ENCODE peak calls at places on chromosomes 1 and 21, in nine cellular contexts. One of them, this sample, is unnamed.

GRCh38 chr21:31905444-31906400 is 32.9 kb downstream of the HUNK start:
- DNase-seq in neuronal stem cell: no peak
- DNase-seq in WERI-Rb-1: no peak
- DNase-seq in RWPE1: no peak
- DNase-seq in thoracic aorta: no peak
- DNase-seq in CD8-positive, alpha-beta memory T cell: no peak
- DNase-seq in aorta: no peak
- DNase-seq in coronary artery: no peak
- DNase-seq in CD4-positive, alpha-beta memory T cell: no peak
- DNase-seq in this sample: no peak

GRCh38 chr1:246800356-246800755 is 76.1 kb downstream of the SCCPDH start:
- DNase-seq in CD8-positive, alpha-beta memory T cell: no peak
- DNase-seq in aorta: no peak
- DNase-seq in RWPE1: no peak
- DNase-seq in thoracic aorta: no peak
- DNase-seq in neuronal stem cell: no peak
- DNase-seq in coronary artery: no peak
- DNase-seq in WERI-Rb-1: no peak
- DNase-seq in CD4-positive, alpha-beta memory T cell: no peak
- DNase-seq in this sample: no peak

GRCh38 chr1:224170748-224171478 is 12.1 kb upstream of the DEGS1 start:
- DNase-seq in aorta: no peak
- DNase-seq in thoracic aorta: no peak
- DNase-seq in CD4-positive, alpha-beta memory T cell: peak
- DNase-seq in CD8-positive, alpha-beta memory T cell: peak
- DNase-seq in neuronal stem cell: no peak
- DNase-seq in RWPE1: no peak
- DNase-seq in WERI-Rb-1: no peak
- DNase-seq in coronary artery: no peak
- DNase-seq in this sample: no peak

GRCh38 chr1:78291443-78291842 is 199.3 kb upstream of the PTGFR start:
- DNase-seq in aorta: no peak
- DNase-seq in thoracic aorta: no peak
- DNase-seq in RWPE1: no peak
- DNase-seq in coronary artery: no peak
- DNase-seq in WERI-Rb-1: no peak
- DNase-seq in CD4-positive, alpha-beta memory T cell: no peak
- DNase-seq in neuronal stem cell: no peak
- DNase-seq in CD8-positive, alpha-beta memory T cell: no peak
- DNase-seq in this sample: no peak

GRCh38 chr1:241292973-241293372 is 64.0 kb downstream of the RGS7 start:
- DNase-seq in CD4-positive, alpha-beta memory T cell: no peak
- DNase-seq in RWPE1: no peak
- DNase-seq in aorta: no peak
- DNase-seq in CD8-positive, alpha-beta memory T cell: no peak
- DNase-seq in coronary artery: no peak
- DNase-seq in WERI-Rb-1: no peak
- DNase-seq in neuronal stem cell: no peak
- DNase-seq in thoracic aorta: no peak
- DNase-seq in this sample: no peak

GRCh38 chr1:200483491-200484143 is 73.8 kb upstream of the ZNF281 start:
- DNase-seq in thoracic aorta: no peak
- DNase-seq in CD8-positive, alpha-beta memory T cell: no peak
- DNase-seq in neuronal stem cell: no peak
- DNase-seq in coronary artery: no peak
- DNase-seq in RWPE1: peak
- DNase-seq in WERI-Rb-1: peak
- DNase-seq in CD4-positive, alpha-beta memory T cell: no peak
- DNase-seq in aorta: no peak
- DNase-seq in this sample: no peak

GRCh38 chr21:43644609-43645008 is 14.7 kb downstream of the HSF2BP start:
- DNase-seq in coronary artery: no peak
- DNase-seq in WERI-Rb-1: no peak
- DNase-seq in CD4-positive, alpha-beta memory T cell: no peak
- DNase-seq in RWPE1: no peak
- DNase-seq in aorta: no peak
- DNase-seq in CD8-positive, alpha-beta memory T cell: no peak
- DNase-seq in thoracic aorta: no peak
- DNase-seq in neuronal stem cell: no peak
- DNase-seq in this sample: no peak

GRCh38 chr21:15534450-15534886 is 195.3 kb upstream of the USP25 start:
- DNase-seq in thoracic aorta: no peak
- DNase-seq in RWPE1: no peak
- DNase-seq in coronary artery: no peak
- DNase-seq in CD8-positive, alpha-beta memory T cell: no peak
- DNase-seq in aorta: no peak
- DNase-seq in CD4-positive, alpha-beta memory T cell: no peak
- DNase-seq in WERI-Rb-1: no peak
- DNase-seq in neuronal stem cell: no peak
- DNase-seq in this sample: no peak

GRCh38 chr21:32278068-32278467 is 781 bp downstream of the MIS18A start:
- DNase-seq in coronary artery: no peak
- DNase-seq in thoracic aorta: no peak
- DNase-seq in neuronal stem cell: no peak
- DNase-seq in WERI-Rb-1: no peak
- DNase-seq in CD8-positive, alpha-beta memory T cell: no peak
- DNase-seq in aorta: no peak
- DNase-seq in RWPE1: peak
- DNase-seq in CD4-positive, alpha-beta memory T cell: no peak
- DNase-seq in this sample: no peak

GRCh38 chr1:21764615-21765423 is 18.1 kb downstream of the USP48 start:
- DNase-seq in CD8-positive, alpha-beta memory T cell: no peak
- DNase-seq in thoracic aorta: peak
- DNase-seq in aorta: peak
- DNase-seq in coronary artery: no peak
- DNase-seq in neuronal stem cell: peak
- DNase-seq in WERI-Rb-1: no peak
- DNase-seq in CD4-positive, alpha-beta memory T cell: no peak
- DNase-seq in RWPE1: peak
- DNase-seq in this sample: no peak

GRCh38 chr1:26016944-26017545 is 4.5 kb upstream of the EXTL1 start:
- DNase-seq in CD8-positive, alpha-beta memory T cell: no peak
- DNase-seq in WERI-Rb-1: no peak
- DNase-seq in neuronal stem cell: no peak
- DNase-seq in CD4-positive, alpha-beta memory T cell: no peak
- DNase-seq in aorta: no peak
- DNase-seq in RWPE1: no peak
- DNase-seq in coronary artery: no peak
- DNase-seq in thoracic aorta: no peak
- DNase-seq in this sample: no peak

GRCh38 chr1:245091818-245092637 is 62.8 kb upstream of the KIF26B start:
- DNase-seq in WERI-Rb-1: peak
- DNase-seq in RWPE1: peak
- DNase-seq in CD4-positive, alpha-beta memory T cell: no peak
- DNase-seq in CD8-positive, alpha-beta memory T cell: no peak
- DNase-seq in coronary artery: no peak
- DNase-seq in neuronal stem cell: no peak
- DNase-seq in aorta: no peak
- DNase-seq in thoracic aorta: peak
- DNase-seq in this sample: no peak

GRCh38 chr1:27598288-27598687 is 5.7 kb downstream of the AHDC1 start:
- DNase-seq in WERI-Rb-1: peak
- DNase-seq in aorta: peak
- DNase-seq in CD4-positive, alpha-beta memory T cell: no peak
- DNase-seq in thoracic aorta: no peak
- DNase-seq in coronary artery: no peak
- DNase-seq in RWPE1: no peak
- DNase-seq in CD8-positive, alpha-beta memory T cell: no peak
- DNase-seq in neuronal stem cell: no peak
- DNase-seq in this sample: no peak

GRCh38 chr1:205700865-205701401 is 20.6 kb upstream of the SLC45A3 start:
- DNase-seq in coronary artery: no peak
- DNase-seq in thoracic aorta: no peak
- DNase-seq in CD4-positive, alpha-beta memory T cell: no peak
- DNase-seq in aorta: no peak
- DNase-seq in neuronal stem cell: no peak
- DNase-seq in WERI-Rb-1: peak
- DNase-seq in CD8-positive, alpha-beta memory T cell: no peak
- DNase-seq in RWPE1: no peak
- DNase-seq in this sample: no peak

GRCh38 chr21:41957991-41958766 is 4.4 kb upstream of the C2CD2 start:
- DNase-seq in CD8-positive, alpha-beta memory T cell: no peak
- DNase-seq in WERI-Rb-1: peak
- DNase-seq in CD4-positive, alpha-beta memory T cell: no peak
- DNase-seq in coronary artery: peak
- DNase-seq in RWPE1: peak
- DNase-seq in aorta: peak
- DNase-seq in neuronal stem cell: no peak
- DNase-seq in thoracic aorta: peak
- DNase-seq in this sample: no peak

GRCh38 chr1:9315411-9316079 is 22.9 kb downstream of the SPSB1 start:
- DNase-seq in coronary artery: no peak
- DNase-seq in WERI-Rb-1: no peak
- DNase-seq in CD4-positive, alpha-beta memory T cell: no peak
- DNase-seq in aorta: peak
- DNase-seq in thoracic aorta: no peak
- DNase-seq in CD8-positive, alpha-beta memory T cell: no peak
- DNase-seq in RWPE1: no peak
- DNase-seq in neuronal stem cell: no peak
- DNase-seq in this sample: no peak

GRCh38 chr1:206463137-206463536 is 7.1 kb upstream of the IKBKE start:
- DNase-seq in RWPE1: no peak
- DNase-seq in aorta: no peak
- DNase-seq in CD4-positive, alpha-beta memory T cell: no peak
- DNase-seq in thoracic aorta: no peak
- DNase-seq in coronary artery: no peak
- DNase-seq in CD8-positive, alpha-beta memory T cell: no peak
- DNase-seq in neuronal stem cell: no peak
- DNase-seq in WERI-Rb-1: no peak
- DNase-seq in this sample: no peak

GRCh38 chr1:49864597-49864996 is 159.2 kb downstream of the AGBL4 start:
- DNase-seq in CD8-positive, alpha-beta memory T cell: no peak
- DNase-seq in WERI-Rb-1: no peak
- DNase-seq in thoracic aorta: no peak
- DNase-seq in coronary artery: no peak
- DNase-seq in aorta: no peak
- DNase-seq in neuronal stem cell: no peak
- DNase-seq in CD4-positive, alpha-beta memory T cell: no peak
- DNase-seq in RWPE1: no peak
- DNase-seq in this sample: no peak

GRCh38 chr1:6330410-6330827 is 63.1 kb downstream of the ACOT7 start:
- DNase-seq in thoracic aorta: no peak
- DNase-seq in CD4-positive, alpha-beta memory T cell: no peak
- DNase-seq in RWPE1: no peak
- DNase-seq in neuronal stem cell: no peak
- DNase-seq in WERI-Rb-1: no peak
- DNase-seq in CD8-positive, alpha-beta memory T cell: no peak
- DNase-seq in aorta: no peak
- DNase-seq in coronary artery: no peak
- DNase-seq in this sample: no peak

GRCh38 chr21:43211085-43212071 is 42.6 kb downstream of the CRYAA start:
- DNase-seq in RWPE1: no peak
- DNase-seq in neuronal stem cell: no peak
- DNase-seq in aorta: peak
- DNase-seq in WERI-Rb-1: peak
- DNase-seq in CD4-positive, alpha-beta memory T cell: no peak
- DNase-seq in CD8-positive, alpha-beta memory T cell: no peak
- DNase-seq in thoracic aorta: no peak
- DNase-seq in coronary artery: peak
- DNase-seq in this sample: no peak

DNA sequence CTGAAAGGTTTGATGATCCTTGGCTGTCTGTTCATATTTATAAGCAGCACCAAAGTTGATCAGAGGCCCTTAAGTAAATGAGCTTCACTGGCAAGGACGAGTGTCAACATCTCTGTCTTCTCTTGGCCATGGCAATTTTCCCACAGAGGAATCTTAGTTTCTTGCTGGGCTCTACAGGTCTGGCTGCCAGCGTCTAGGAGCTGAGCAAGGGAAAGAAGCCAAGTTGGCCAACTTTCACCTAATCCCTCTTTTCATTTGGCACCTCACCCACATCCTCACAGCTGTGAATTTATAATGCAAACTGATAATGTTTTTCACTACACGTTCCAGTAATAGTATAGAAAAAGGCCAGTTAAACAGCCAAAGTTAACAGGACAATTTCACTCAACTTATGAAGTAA is 99.0 kb upstream of the LBR start:
- DNase-seq in WERI-Rb-1: no peak
- DNase-seq in CD8-positive, alpha-beta memory T cell: no peak
- DNase-seq in neuronal stem cell: no peak
- DNase-seq in thoracic aorta: no peak
- DNase-seq in RWPE1: no peak
- DNase-seq in coronary artery: no peak
- DNase-seq in aorta: no peak
- DNase-seq in CD4-positive, alpha-beta memory T cell: no peak
- DNase-seq in this sample: no peak
- H3K27ac ChIP-seq in WERI-Rb-1: no peak
- H3K27ac ChIP-seq in CD8-positive, alpha-beta memory T cell: no peak
- H3K27ac ChIP-seq in neuronal stem cell: no peak
- H3K27ac ChIP-seq in thoracic aorta: peak
- H3K27ac ChIP-seq in RWPE1: no peak
- H3K27ac ChIP-seq in coronary artery: no peak
- H3K27ac ChIP-seq in aorta: no peak
- H3K27ac ChIP-seq in CD4-positive, alpha-beta memory T cell: no peak
- H3K27ac ChIP-seq in this sample: no peak

DNA sequence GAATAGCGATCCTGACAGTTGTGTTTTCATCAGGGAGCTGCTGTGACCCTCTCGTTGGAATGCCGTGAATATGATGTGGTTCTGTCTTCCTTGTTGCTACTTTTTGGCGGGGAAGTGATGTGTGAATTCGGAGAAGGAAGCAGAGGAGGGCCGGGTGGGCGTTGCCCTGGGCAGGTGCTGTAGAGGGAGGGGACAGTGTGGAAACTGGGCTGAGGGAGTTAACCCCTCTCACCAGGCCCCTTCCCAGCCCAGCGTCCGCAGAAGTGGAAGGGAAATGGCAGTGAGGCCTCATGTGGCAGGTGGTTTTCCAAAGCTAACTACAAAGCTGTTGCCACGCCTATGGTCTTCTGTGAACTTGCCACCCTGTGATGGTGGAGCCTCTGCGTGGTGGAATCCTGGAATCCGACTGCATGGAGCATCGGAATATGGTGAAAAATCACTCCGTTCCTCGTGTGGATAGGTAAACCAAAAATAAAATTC is 227.9 kb downstream of the DYRK1A start:
- DNase-seq in RWPE1: no peak
- DNase-seq in neuronal stem cell: no peak
- DNase-seq in CD4-positive, alpha-beta memory T cell: no peak
- DNase-seq in CD8-positive, alpha-beta memory T cell: no peak
- DNase-seq in coronary artery: no peak
- DNase-seq in WERI-Rb-1: no peak
- DNase-seq in thoracic aorta: no peak
- DNase-seq in aorta: no peak
- DNase-seq in this sample: no peak
- H3K27ac ChIP-seq in RWPE1: no peak
- H3K27ac ChIP-seq in neuronal stem cell: no peak
- H3K27ac ChIP-seq in CD4-positive, alpha-beta memory T cell: no peak
- H3K27ac ChIP-seq in CD8-positive, alpha-beta memory T cell: no peak
- H3K27ac ChIP-seq in coronary artery: no peak
- H3K27ac ChIP-seq in WERI-Rb-1: no peak
- H3K27ac ChIP-seq in thoracic aorta: no peak
- H3K27ac ChIP-seq in aorta: no peak
- H3K27ac ChIP-seq in this sample: no peak

GRCh38 chr1:156608981-156609380 is 7.7 kb upstream of the GPATCH4 start:
- DNase-seq in RWPE1: peak
- DNase-seq in aorta: peak
- DNase-seq in thoracic aorta: no peak
- DNase-seq in CD4-positive, alpha-beta memory T cell: peak
- DNase-seq in WERI-Rb-1: peak
- DNase-seq in CD8-positive, alpha-beta memory T cell: peak
- DNase-seq in neuronal stem cell: no peak
- DNase-seq in coronary artery: no peak
- DNase-seq in this sample: no peak
- H3K27ac ChIP-seq in RWPE1: no peak
- H3K27ac ChIP-seq in aorta: no peak
- H3K27ac ChIP-seq in thoracic aorta: no peak
- H3K27ac ChIP-seq in CD4-positive, alpha-beta memory T cell: no peak
- H3K27ac ChIP-seq in WERI-Rb-1: no peak
- H3K27ac ChIP-seq in CD8-positive, alpha-beta memory T cell: no peak
- H3K27ac ChIP-seq in neuronal stem cell: no peak
- H3K27ac ChIP-seq in coronary artery: no peak
- H3K27ac ChIP-seq in this sample: no peak

GRCh38 chr21:45012661-45013270 is 61.6 kb upstream of the ADARB1 start:
- DNase-seq in neuronal stem cell: no peak
- DNase-seq in RWPE1: peak
- DNase-seq in CD8-positive, alpha-beta memory T cell: no peak
- DNase-seq in CD4-positive, alpha-beta memory T cell: no peak
- DNase-seq in thoracic aorta: no peak
- DNase-seq in WERI-Rb-1: peak
- DNase-seq in aorta: peak
- DNase-seq in coronary artery: no peak
- DNase-seq in this sample: no peak
- H3K27ac ChIP-seq in neuronal stem cell: peak
- H3K27ac ChIP-seq in RWPE1: peak
- H3K27ac ChIP-seq in CD8-positive, alpha-beta memory T cell: no peak
- H3K27ac ChIP-seq in CD4-positive, alpha-beta memory T cell: no peak
- H3K27ac ChIP-seq in thoracic aorta: peak
- H3K27ac ChIP-seq in WERI-Rb-1: peak
- H3K27ac ChIP-seq in aorta: peak
- H3K27ac ChIP-seq in coronary artery: peak
- H3K27ac ChIP-seq in this sample: no peak

This sample was measured in iPS DF 6.9.